ENCODE peak calls at places on chromosomes 5 and 9, in five cellular contexts. Z is activated CD8-positive, alpha-beta memory T cell treated with anti-CD3 and anti-CD28 coated beads, Interleukin-2, amount 50 U/mL, for 4 hours; V is T1000; U is activated CD4-positive, alpha-beta T cell treated with anti-CD3 and anti-CD28 coated beads, Interleukin-2, amount 50 U/mL, for 1 hour; Q is dorsolateral prefrontal cortex. H is an unnamed sample.
A peak's percentile ranks its signal among the peaks of the same experiment; 100 is the strongest.

GRCh38 chr5:104739503-104739902 is 1176.9 kb upstream of the NUDT12 start:
- DNase-seq in Z (no peak), V (no peak), U (no peak), Q (no peak), H (no peak)

GRCh38 chr9:35611230-35611797 is 6.3 kb downstream of the TESK1 start:
- DNase-seq in Z (peak; percentile 64), V (no peak), U (peak; percentile 57), Q (peak; percentile 55), H (no peak)

GRCh38 chr9:110912701-110913291 is 125.5 kb downstream of the LPAR1 start:
- DNase-seq in Z (no peak), V (no peak), U (no peak), Q (no peak), H (no peak)

GRCh38 chr5:66856041-66856805 is 260.0 kb downstream of the MAST4 start:
- DNase-seq in Z (no peak), V (no peak), U (no peak), Q (no peak), H (no peak)

GRCh38 chr9:70405808-70406445 is 8.5 kb downstream of the KLF9 start:
- DNase-seq in Z (no peak), V (no peak), U (no peak), Q (no peak), H (no peak)

GRCh38 chr9:37916471-37917314 is 12.8 kb upstream of the SLC25A51 start:
- DNase-seq in Z (no peak), V (no peak), U (no peak), Q (no peak), H (no peak)

GRCh38 chr5:91332267-91333044 is 50.7 kb downstream of the ARRDC3 start:
- DNase-seq in Z (no peak), V (no peak), U (no peak), Q (no peak), H (peak; percentile 51)

GRCh38 chr9:69657269-69657668 is 14.9 kb downstream of the APBA1 start:
- DNase-seq in Z (no peak), V (no peak), U (no peak), Q (no peak), H (no peak)

GRCh38 chr9:125634040-125634717 is 72.8 kb downstream of the MAPKAP1 start:
- DNase-seq in Z (no peak), V (no peak), U (no peak), Q (no peak), H (no peak)

GRCh38 chr5:102903074-102903871 is 148.2 kb downstream of the PAM start:
- DNase-seq in Z (no peak), V (no peak), U (no peak), Q (no peak), H (no peak)

GRCh38 chr5:155148694-155149093 is 135.1 kb downstream of the KIF4B start:
- DNase-seq in Z (no peak), V (no peak), U (no peak), Q (no peak), H (no peak)

GRCh38 chr9:82961504-82962125 is 101.3 kb downstream of the RASEF start:
- DNase-seq in Z (peak; percentile 17), V (peak; percentile 38), U (peak; percentile 6), Q (peak; percentile 83), H (peak; percentile 49)

GRCh38 chr9:130846487-130847305 is 11.6 kb downstream of the ABL1 start:
- DNase-seq in Z (no peak), V (peak; percentile 74), U (no peak), Q (no peak), H (no peak)

GRCh38 chr9:78314953-78315870 is 18.3 kb downstream of the PSAT1 start:
- DNase-seq in Z (no peak), V (no peak), U (no peak), Q (no peak), H (no peak)

GRCh38 chr5:42495908-42496307 is 72.7 kb downstream of the GHR start:
- DNase-seq in Z (no peak), V (no peak), U (no peak), Q (no peak), H (no peak)

GRCh38 chr9:121133104-121133816 is 58.5 kb downstream of the CNTRL start:
- DNase-seq in Z (peak; percentile 67), V (no peak), U (peak; percentile 76), Q (no peak), H (no peak)

GRCh38 chr9:121574771-121575519 is 75.3 kb upstream of the GGTA1 start:
- DNase-seq in Z (no peak), V (no peak), U (no peak), Q (no peak), H (no peak)

GRCh38 chr5:62509823-62510222 is 68.8 kb upstream of the LRRC70 start:
- DNase-seq in Z (no peak), V (no peak), U (no peak), Q (no peak), H (no peak)

GRCh38 chr5:373710-374602 is 52.4 kb downstream of the AHRR start:
- DNase-seq in Z (peak; percentile 79), V (no peak), U (peak; percentile 23), Q (peak; percentile 39), H (no peak)

GRCh38 chr9:114150608-114151007 is 4.7 kb upstream of the COL27A1 start:
- DNase-seq in Z (no peak), V (no peak), U (no peak), Q (no peak), H (no peak)

GRCh38 chr5:73946926-73947455 is 321.0 kb downstream of the ARHGEF28 start:
- DNase-seq in Z (no peak), V (no peak), U (no peak), Q (no peak), H (no peak)